ENCODE peak calls at places on chromosomes 6 and 20, in nine cellular contexts. N is tibial artery; J is epithelial cell of esophagus; K is mucosa of descending colon; M is fibroblast of mammary gland; Q is WERI-Rb-1; F is CD8-positive, alpha-beta T cell; B is coronary artery; A is bronchial epithelial cell. D is an unnamed sample.

GRCh38 chr6:25706314-25707014 is 48.1 kb upstream of the SLC17A4 start:
- DNase-seq in A (peak), M (peak), N (no peak), J (peak), B (no peak), K (no peak), F (no peak), Q (no peak), D (no peak)

GRCh38 chr20:14921546-14921945 is 584.1 kb upstream of the FLRT3 start:
- DNase-seq in A (peak), N (no peak), M (peak), F (no peak), B (no peak), Q (no peak), K (no peak), J (peak), D (no peak)

GRCh38 chr6:160031442-160031841 is 62.6 kb downstream of the IGF2R start:
- DNase-seq in B (no peak), A (peak), N (no peak), J (peak), Q (no peak), K (no peak), M (peak), F (no peak), D (peak)

GRCh38 chr6:21325201-21325856 is 268.2 kb upstream of the SOX4 start:
- DNase-seq in F (no peak), B (no peak), N (no peak), A (peak), J (peak), Q (no peak), K (no peak), M (no peak), D (no peak)

GRCh38 chr6:137832110-137832509 is 34.9 kb upstream of the TNFAIP3 start:
- DNase-seq in A (peak), M (peak), N (no peak), B (no peak), Q (no peak), F (no peak), J (peak), K (no peak), D (peak)

GRCh38 chr20:42259389-42259788 is 641.2 kb upstream of the CHD6 start:
- DNase-seq in F (no peak), K (no peak), J (no peak), N (no peak), A (no peak), M (no peak), B (no peak), Q (no peak), D (no peak)

GRCh38 chr6:138576303-138576702 is 77.0 kb upstream of the NHSL1 start:
- DNase-seq in F (no peak), Q (peak), A (no peak), B (no peak), M (no peak), J (no peak), K (no peak), N (no peak), D (no peak)

GRCh38 chr20:3805594-3806264 is 9.6 kb downstream of the CDC25B start:
- DNase-seq in K (peak), A (peak), Q (no peak), F (no peak), J (peak), N (no peak), B (no peak), M (peak), D (peak)

GRCh38 chr6:158572653-158573541 is 13.0 kb downstream of the TMEM181 start:
- DNase-seq in B (peak), Q (no peak), F (no peak), M (no peak), A (no peak), J (no peak), K (no peak), N (no peak), D (no peak)

GRCh38 chr6:89763550-89763949 is 56.0 kb downstream of the MDN1 start:
- DNase-seq in B (no peak), A (peak), F (no peak), K (no peak), N (no peak), J (peak), M (peak), Q (no peak), D (no peak)

GRCh38 chr6:66198062-66198624 is 491.1 kb upstream of the EYS start:
- DNase-seq in Q (no peak), F (no peak), B (no peak), K (no peak), M (no peak), N (no peak), A (no peak), J (no peak), D (no peak)

GRCh38 chr20:25281541-25281991 is 33.7 kb downstream of the PYGB start:
- DNase-seq in F (no peak), B (no peak), J (no peak), N (peak), A (no peak), Q (peak), M (no peak), K (peak), D (no peak)

GRCh38 chr6:21905531-21905930 is 312.0 kb downstream of the SOX4 start:
- DNase-seq in K (no peak), Q (no peak), A (no peak), J (no peak), N (no peak), M (no peak), B (no peak), F (no peak), D (no peak)

GRCh38 chr20:9114709-9115108 is 45.8 kb downstream of the PLCB4 start:
- DNase-seq in M (no peak), F (no peak), N (no peak), J (no peak), B (no peak), K (no peak), Q (no peak), A (no peak), D (no peak)

GRCh38 chr20:7123457-7123856 is 356.0 kb downstream of the BMP2 start:
- DNase-seq in K (no peak), Q (no peak), B (no peak), A (no peak), M (no peak), N (no peak), J (no peak), F (no peak), D (no peak)

GRCh38 chr6:47428746-47429664 is 48.6 kb upstream of the CD2AP start:
- DNase-seq in M (no peak), N (no peak), F (no peak), A (no peak), Q (no peak), J (no peak), B (no peak), K (no peak), D (no peak)

GRCh38 chr6:21208114-21208795 is 385.3 kb upstream of the SOX4 start:
- DNase-seq in M (no peak), J (no peak), B (no peak), K (no peak), N (no peak), F (no peak), Q (no peak), A (no peak), D (no peak)

GRCh38 chr6:132365319-132365907 is 35.9 kb downstream of the MOXD1 start:
- DNase-seq in N (no peak), M (no peak), J (no peak), A (no peak), B (no peak), Q (no peak), K (no peak), F (no peak), D (no peak)

DNA sequence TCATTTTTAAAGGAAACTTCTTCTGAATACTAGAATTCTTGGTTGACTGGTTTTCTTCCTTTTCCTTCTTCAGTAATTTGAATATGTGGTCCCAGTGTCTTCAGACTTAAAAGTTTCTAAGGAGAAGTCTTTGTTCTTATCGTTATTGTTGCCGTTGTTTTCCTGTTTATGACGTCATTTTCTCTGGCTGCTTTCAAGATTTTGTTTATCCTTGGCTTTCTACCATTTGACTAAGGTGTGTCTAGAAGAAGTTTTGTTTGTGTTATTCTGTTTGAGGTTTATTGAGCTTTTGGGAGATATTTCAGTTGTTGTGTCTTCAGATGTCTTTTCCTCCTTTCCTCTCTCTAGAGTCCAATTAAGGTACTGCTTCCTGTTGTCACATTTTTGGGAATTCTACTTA is 24.5 kb downstream of the CDYL start:
- DNase-seq in M (no peak), F (no peak), A (no peak), Q (no peak), B (no peak), J (no peak), N (no peak), K (no peak), D (no peak)
- TF ChIP-seq CTCF in M (no peak), F (no peak), A (no peak), Q (no peak), B (no peak), J (no peak), N (no peak), K (no peak), D (peak)

GRCh38 chr6:29227235-29227634 is 56.5 kb downstream of the OR2J2 start:
- DNase-seq in Q (no peak), F (no peak), K (no peak), J (no peak), B (no peak), M (no peak), N (no peak), A (no peak), D (no peak)
- TF ChIP-seq CTCF in Q (peak), F (no peak), K (no peak), J (no peak), B (no peak), M (no peak), N (no peak), A (no peak), D (no peak)

DNA sequence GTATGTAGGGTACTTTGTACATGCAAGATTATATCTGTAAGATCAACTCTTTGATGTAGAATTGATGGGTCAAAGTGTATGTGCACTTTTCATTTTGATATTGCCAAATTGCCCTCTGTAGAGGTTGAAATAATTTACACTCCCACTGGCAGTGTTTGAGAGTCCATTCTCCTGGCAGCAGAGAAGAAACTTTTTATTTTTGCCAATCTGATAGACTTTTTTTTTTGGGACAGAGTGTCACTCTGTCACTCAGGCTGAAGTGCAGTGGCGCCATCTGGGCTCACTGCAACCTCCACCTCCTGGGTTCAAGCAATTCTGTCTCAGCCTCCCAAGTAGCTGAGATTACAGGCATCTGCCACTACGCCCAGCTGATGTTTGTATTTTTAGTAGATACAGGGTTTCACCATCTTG is 199.2 kb downstream of the ZFAND3 start:
- DNase-seq in A (no peak), Q (peak), F (no peak), M (no peak), B (no peak), N (no peak), K (no peak), J (no peak), D (no peak)
- TF ChIP-seq CTCF in A (no peak), Q (peak), F (no peak), M (no peak), B (no peak), N (no peak), K (no peak), J (no peak), D (peak)

GRCh38 chr20:23100021-23100753 is 14.1 kb upstream of the CD93 start:
- DNase-seq in B (no peak), A (peak), F (no peak), J (peak), M (no peak), N (no peak), Q (peak), K (no peak), D (no peak)
- TF ChIP-seq CTCF in B (no peak), A (no peak), F (no peak), J (peak), M (no peak), N (no peak), Q (no peak), K (no peak), D (no peak)